ENCODE peak calls at places on chromosomes 3 and 15, in ten cellular contexts. One of them, this sample, is unnamed.

GRCh38 chr15:62445244-62445643 is 280.2 kb upstream of the C2CD4B start:
- DNase-seq in fibroblast of the aortic adventitia: peak
- DNase-seq in GM10248: no peak
- DNase-seq in GM23248: peak
- DNase-seq in GM23338: no peak
- DNase-seq in germinal center: no peak
- DNase-seq in CD4-positive, alpha-beta T cell: no peak
- DNase-seq in M059J: peak
- DNase-seq in activated CD8-positive, alpha-beta memory T cell treated with anti-CD3 and anti-CD28 coated beads for 48 hours: no peak
- DNase-seq in HS-5: no peak
- DNase-seq in this sample: peak

GRCh38 chr3:71725279-71725991 is at the start of gene EIF4E3:
- DNase-seq in fibroblast of the aortic adventitia: no peak
- DNase-seq in GM10248: peak
- DNase-seq in GM23248: peak
- DNase-seq in GM23338: peak
- DNase-seq in germinal center: peak
- DNase-seq in CD4-positive, alpha-beta T cell: no peak
- DNase-seq in M059J: no peak
- DNase-seq in activated CD8-positive, alpha-beta memory T cell treated with anti-CD3 and anti-CD28 coated beads for 48 hours: no peak
- DNase-seq in HS-5: no peak
- DNase-seq in this sample: peak

GRCh38 chr15:44028349-44028748 is 166.7 kb downstream of the FRMD5 start:
- DNase-seq in fibroblast of the aortic adventitia: no peak
- DNase-seq in GM10248: no peak
- DNase-seq in GM23248: peak
- DNase-seq in GM23338: no peak
- DNase-seq in germinal center: no peak
- DNase-seq in CD4-positive, alpha-beta T cell: no peak
- DNase-seq in M059J: peak
- DNase-seq in activated CD8-positive, alpha-beta memory T cell treated with anti-CD3 and anti-CD28 coated beads for 48 hours: no peak
- DNase-seq in HS-5: no peak
- DNase-seq in this sample: no peak

GRCh38 chr15:43370975-43371974 is at the start of the genes TUBGCP4 and ZSCAN29:
- DNase-seq in fibroblast of the aortic adventitia: peak
- DNase-seq in GM10248: peak
- DNase-seq in GM23248: peak
- DNase-seq in GM23338: peak
- DNase-seq in germinal center: peak
- DNase-seq in CD4-positive, alpha-beta T cell: peak
- DNase-seq in M059J: peak
- DNase-seq in activated CD8-positive, alpha-beta memory T cell treated with anti-CD3 and anti-CD28 coated beads for 48 hours: peak
- DNase-seq in HS-5: no peak
- DNase-seq in this sample: peak

GRCh38 chr15:41493205-41493901 is at the start of gene ITPKA:
- DNase-seq in fibroblast of the aortic adventitia: peak
- DNase-seq in GM10248: peak
- DNase-seq in GM23248: peak
- DNase-seq in GM23338: peak
- DNase-seq in germinal center: peak
- DNase-seq in CD4-positive, alpha-beta T cell: peak
- DNase-seq in M059J: peak
- DNase-seq in activated CD8-positive, alpha-beta memory T cell treated with anti-CD3 and anti-CD28 coated beads for 48 hours: peak
- DNase-seq in HS-5: peak
- DNase-seq in this sample: peak

GRCh38 chr3:194773216-194773615 is 87.5 kb downstream of the FAM43A start:
- DNase-seq in fibroblast of the aortic adventitia: peak
- DNase-seq in GM10248: no peak
- DNase-seq in GM23248: peak
- DNase-seq in GM23338: no peak
- DNase-seq in germinal center: no peak
- DNase-seq in CD4-positive, alpha-beta T cell: no peak
- DNase-seq in M059J: peak
- DNase-seq in activated CD8-positive, alpha-beta memory T cell treated with anti-CD3 and anti-CD28 coated beads for 48 hours: no peak
- DNase-seq in HS-5: no peak
- DNase-seq in this sample: peak

GRCh38 chr3:38460377-38461085 is 6.8 kb downstream of the ACVR2B start:
- DNase-seq in fibroblast of the aortic adventitia: no peak
- DNase-seq in GM10248: peak
- DNase-seq in GM23248: no peak
- DNase-seq in GM23338: no peak
- DNase-seq in germinal center: no peak
- DNase-seq in CD4-positive, alpha-beta T cell: no peak
- DNase-seq in M059J: no peak
- DNase-seq in activated CD8-positive, alpha-beta memory T cell treated with anti-CD3 and anti-CD28 coated beads for 48 hours: no peak
- DNase-seq in HS-5: no peak
- DNase-seq in this sample: no peak

GRCh38 chr3:133944641-133945441 is 49.2 kb upstream of the RAB6B start:
- DNase-seq in fibroblast of the aortic adventitia: peak
- DNase-seq in GM10248: no peak
- DNase-seq in GM23248: peak
- DNase-seq in GM23338: no peak
- DNase-seq in germinal center: no peak
- DNase-seq in CD4-positive, alpha-beta T cell: no peak
- DNase-seq in M059J: peak
- DNase-seq in activated CD8-positive, alpha-beta memory T cell treated with anti-CD3 and anti-CD28 coated beads for 48 hours: no peak
- DNase-seq in HS-5: no peak
- DNase-seq in this sample: peak

GRCh38 chr3:127672429-127673190 is at the start of gene ABTB1:
- DNase-seq in fibroblast of the aortic adventitia: peak
- DNase-seq in GM10248: peak
- DNase-seq in GM23248: peak
- DNase-seq in GM23338: peak
- DNase-seq in germinal center: peak
- DNase-seq in CD4-positive, alpha-beta T cell: peak
- DNase-seq in M059J: peak
- DNase-seq in activated CD8-positive, alpha-beta memory T cell treated with anti-CD3 and anti-CD28 coated beads for 48 hours: peak
- DNase-seq in HS-5: no peak
- DNase-seq in this sample: peak

GRCh38 chr3:85394424-85394823 is 435.6 kb downstream of the CADM2 start:
- DNase-seq in fibroblast of the aortic adventitia: no peak
- DNase-seq in GM10248: no peak
- DNase-seq in GM23248: no peak
- DNase-seq in GM23338: no peak
- DNase-seq in germinal center: no peak
- DNase-seq in CD4-positive, alpha-beta T cell: no peak
- DNase-seq in M059J: no peak
- DNase-seq in activated CD8-positive, alpha-beta memory T cell treated with anti-CD3 and anti-CD28 coated beads for 48 hours: no peak
- DNase-seq in HS-5: no peak
- DNase-seq in this sample: no peak

GRCh38 chr3:152828075-152828840 is 6.7 kb upstream of the P2RY1 start:
- DNase-seq in fibroblast of the aortic adventitia: no peak
- DNase-seq in GM10248: no peak
- DNase-seq in GM23248: no peak
- DNase-seq in GM23338: no peak
- DNase-seq in germinal center: no peak
- DNase-seq in CD4-positive, alpha-beta T cell: no peak
- DNase-seq in M059J: no peak
- DNase-seq in activated CD8-positive, alpha-beta memory T cell treated with anti-CD3 and anti-CD28 coated beads for 48 hours: no peak
- DNase-seq in HS-5: no peak
- DNase-seq in this sample: no peak

GRCh38 chr15:78709263-78709882 is 68.4 kb upstream of the CHRNB4 start:
- DNase-seq in fibroblast of the aortic adventitia: peak
- DNase-seq in GM10248: peak
- DNase-seq in GM23248: peak
- DNase-seq in GM23338: peak
- DNase-seq in germinal center: peak
- DNase-seq in CD4-positive, alpha-beta T cell: peak
- DNase-seq in M059J: peak
- DNase-seq in activated CD8-positive, alpha-beta memory T cell treated with anti-CD3 and anti-CD28 coated beads for 48 hours: peak
- DNase-seq in HS-5: peak
- DNase-seq in this sample: peak

GRCh38 chr3:169668957-169669681 is 5.6 kb upstream of the MECOM start:
- DNase-seq in fibroblast of the aortic adventitia: peak
- DNase-seq in GM10248: peak
- DNase-seq in GM23248: peak
- DNase-seq in GM23338: peak
- DNase-seq in germinal center: peak
- DNase-seq in CD4-positive, alpha-beta T cell: no peak
- DNase-seq in M059J: peak
- DNase-seq in activated CD8-positive, alpha-beta memory T cell treated with anti-CD3 and anti-CD28 coated beads for 48 hours: no peak
- DNase-seq in HS-5: no peak
- DNase-seq in this sample: peak

GRCh38 chr15:85860394-85861161 is 65.9 kb upstream of the KLHL25 start:
- DNase-seq in fibroblast of the aortic adventitia: no peak
- DNase-seq in GM10248: no peak
- DNase-seq in GM23248: no peak
- DNase-seq in GM23338: no peak
- DNase-seq in germinal center: no peak
- DNase-seq in CD4-positive, alpha-beta T cell: no peak
- DNase-seq in M059J: no peak
- DNase-seq in activated CD8-positive, alpha-beta memory T cell treated with anti-CD3 and anti-CD28 coated beads for 48 hours: no peak
- DNase-seq in HS-5: no peak
- DNase-seq in this sample: no peak

GRCh38 chr3:143595456-143596077 is 252.7 kb downstream of the SLC9A9 start:
- DNase-seq in fibroblast of the aortic adventitia: no peak
- DNase-seq in GM10248: peak
- DNase-seq in GM23248: no peak
- DNase-seq in GM23338: no peak
- DNase-seq in germinal center: peak
- DNase-seq in CD4-positive, alpha-beta T cell: no peak
- DNase-seq in M059J: no peak
- DNase-seq in activated CD8-positive, alpha-beta memory T cell treated with anti-CD3 and anti-CD28 coated beads for 48 hours: no peak
- DNase-seq in HS-5: no peak
- DNase-seq in this sample: no peak

GRCh38 chr3:47613723-47614122 is 35.1 kb upstream of the CSPG5 start:
- DNase-seq in fibroblast of the aortic adventitia: no peak
- DNase-seq in GM10248: no peak
- DNase-seq in GM23248: no peak
- DNase-seq in GM23338: no peak
- DNase-seq in germinal center: no peak
- DNase-seq in CD4-positive, alpha-beta T cell: no peak
- DNase-seq in M059J: no peak
- DNase-seq in activated CD8-positive, alpha-beta memory T cell treated with anti-CD3 and anti-CD28 coated beads for 48 hours: no peak
- DNase-seq in HS-5: no peak
- DNase-seq in this sample: no peak

GRCh38 chr15:81024265-81024875 is 23.6 kb downstream of the TLNRD1 start:
- DNase-seq in fibroblast of the aortic adventitia: no peak
- DNase-seq in GM10248: no peak
- DNase-seq in GM23248: no peak
- DNase-seq in GM23338: peak
- DNase-seq in germinal center: no peak
- DNase-seq in CD4-positive, alpha-beta T cell: no peak
- DNase-seq in M059J: no peak
- DNase-seq in activated CD8-positive, alpha-beta memory T cell treated with anti-CD3 and anti-CD28 coated beads for 48 hours: no peak
- DNase-seq in HS-5: no peak
- DNase-seq in this sample: no peak

GRCh38 chr3:37028329-37028728 is 35.0 kb downstream of the MLH1 start:
- DNase-seq in fibroblast of the aortic adventitia: no peak
- DNase-seq in GM10248: no peak
- DNase-seq in GM23248: no peak
- DNase-seq in GM23338: no peak
- DNase-seq in germinal center: no peak
- DNase-seq in CD4-positive, alpha-beta T cell: no peak
- DNase-seq in M059J: no peak
- DNase-seq in activated CD8-positive, alpha-beta memory T cell treated with anti-CD3 and anti-CD28 coated beads for 48 hours: no peak
- DNase-seq in HS-5: no peak
- DNase-seq in this sample: no peak

GRCh38 chr3:151675858-151676615 is 57.7 kb upstream of the AADACL2 start:
- DNase-seq in fibroblast of the aortic adventitia: peak
- DNase-seq in GM10248: no peak
- DNase-seq in GM23248: peak
- DNase-seq in GM23338: no peak
- DNase-seq in germinal center: no peak
- DNase-seq in CD4-positive, alpha-beta T cell: no peak
- DNase-seq in M059J: no peak
- DNase-seq in activated CD8-positive, alpha-beta memory T cell treated with anti-CD3 and anti-CD28 coated beads for 48 hours: no peak
- DNase-seq in HS-5: no peak
- DNase-seq in this sample: no peak

GRCh38 chr15:80175436-80175835 is 22.6 kb downstream of the FAH start:
- DNase-seq in fibroblast of the aortic adventitia: no peak
- DNase-seq in GM10248: no peak
- DNase-seq in GM23248: no peak
- DNase-seq in GM23338: no peak
- DNase-seq in germinal center: no peak
- DNase-seq in CD4-positive, alpha-beta T cell: no peak
- DNase-seq in M059J: no peak
- DNase-seq in activated CD8-positive, alpha-beta memory T cell treated with anti-CD3 and anti-CD28 coated beads for 48 hours: no peak
- DNase-seq in HS-5: no peak
- DNase-seq in this sample: no peak

GRCh38 chr3:151919030-151919328 is 45.5 kb downstream of the SUCNR1 start:
- DNase-seq in fibroblast of the aortic adventitia: no peak
- DNase-seq in GM10248: no peak
- DNase-seq in GM23248: no peak
- DNase-seq in GM23338: no peak
- DNase-seq in germinal center: no peak
- DNase-seq in CD4-positive, alpha-beta T cell: no peak
- DNase-seq in M059J: no peak
- DNase-seq in activated CD8-positive, alpha-beta memory T cell treated with anti-CD3 and anti-CD28 coated beads for 48 hours: no peak
- DNase-seq in HS-5: no peak
- DNase-seq in this sample: no peak

GRCh38 chr3:149180057-149180573 is 41.5 kb downstream of the CP start:
- DNase-seq in fibroblast of the aortic adventitia: peak
- DNase-seq in GM10248: no peak
- DNase-seq in GM23248: peak
- DNase-seq in GM23338: no peak
- DNase-seq in germinal center: no peak
- DNase-seq in CD4-positive, alpha-beta T cell: no peak
- DNase-seq in M059J: peak
- DNase-seq in activated CD8-positive, alpha-beta memory T cell treated with anti-CD3 and anti-CD28 coated beads for 48 hours: no peak
- DNase-seq in HS-5: peak
- DNase-seq in this sample: peak

GRCh38 chr3:81249540-81250029 is 511.9 kb downstream of the GBE1 start:
- DNase-seq in fibroblast of the aortic adventitia: peak
- DNase-seq in GM10248: peak
- DNase-seq in GM23248: peak
- DNase-seq in GM23338: peak
- DNase-seq in germinal center: no peak
- DNase-seq in CD4-positive, alpha-beta T cell: no peak
- DNase-seq in M059J: peak
- DNase-seq in activated CD8-positive, alpha-beta memory T cell treated with anti-CD3 and anti-CD28 coated beads for 48 hours: no peak
- DNase-seq in HS-5: peak
- DNase-seq in this sample: peak

GRCh38 chr3:13192471-13193213 is 119.4 kb upstream of the IQSEC1 start:
- DNase-seq in fibroblast of the aortic adventitia: no peak
- DNase-seq in GM10248: no peak
- DNase-seq in GM23248: peak
- DNase-seq in GM23338: peak
- DNase-seq in germinal center: no peak
- DNase-seq in CD4-positive, alpha-beta T cell: no peak
- DNase-seq in M059J: peak
- DNase-seq in activated CD8-positive, alpha-beta memory T cell treated with anti-CD3 and anti-CD28 coated beads for 48 hours: no peak
- DNase-seq in HS-5: no peak
- DNase-seq in this sample: no peak

GRCh38 chr3:99789322-99789721 is 28.3 kb upstream of the CMSS1 start:
- DNase-seq in fibroblast of the aortic adventitia: peak
- DNase-seq in GM10248: peak
- DNase-seq in GM23248: peak
- DNase-seq in GM23338: peak
- DNase-seq in germinal center: peak
- DNase-seq in CD4-positive, alpha-beta T cell: no peak
- DNase-seq in M059J: peak
- DNase-seq in activated CD8-positive, alpha-beta memory T cell treated with anti-CD3 and anti-CD28 coated beads for 48 hours: no peak
- DNase-seq in HS-5: no peak
- DNase-seq in this sample: peak

GRCh38 chr3:83843716-83844115 is 1115.1 kb upstream of the CADM2 start:
- DNase-seq in fibroblast of the aortic adventitia: no peak
- DNase-seq in GM10248: no peak
- DNase-seq in GM23248: no peak
- DNase-seq in GM23338: peak
- DNase-seq in germinal center: no peak
- DNase-seq in CD4-positive, alpha-beta T cell: no peak
- DNase-seq in M059J: peak
- DNase-seq in activated CD8-positive, alpha-beta memory T cell treated with anti-CD3 and anti-CD28 coated beads for 48 hours: no peak
- DNase-seq in HS-5: no peak
- DNase-seq in this sample: no peak

GRCh38 chr15:97817266-97817890 is 143.1 kb upstream of the ARRDC4 start:
- DNase-seq in fibroblast of the aortic adventitia: no peak
- DNase-seq in GM10248: no peak
- DNase-seq in GM23248: no peak
- DNase-seq in GM23338: no peak
- DNase-seq in germinal center: no peak
- DNase-seq in CD4-positive, alpha-beta T cell: no peak
- DNase-seq in M059J: no peak
- DNase-seq in activated CD8-positive, alpha-beta memory T cell treated with anti-CD3 and anti-CD28 coated beads for 48 hours: no peak
- DNase-seq in HS-5: no peak
- DNase-seq in this sample: no peak

GRCh38 chr3:14525685-14526631 is 14.2 kb downstream of the GRIP2 start:
- DNase-seq in fibroblast of the aortic adventitia: peak
- DNase-seq in GM10248: no peak
- DNase-seq in GM23248: peak
- DNase-seq in GM23338: no peak
- DNase-seq in germinal center: no peak
- DNase-seq in CD4-positive, alpha-beta T cell: no peak
- DNase-seq in M059J: peak
- DNase-seq in activated CD8-positive, alpha-beta memory T cell treated with anti-CD3 and anti-CD28 coated beads for 48 hours: no peak
- DNase-seq in HS-5: no peak
- DNase-seq in this sample: peak